ENCODE peak calls at places on chromosomes 12 and 14, in ten cellular contexts. One of them, this sample, is unnamed.

GRCh38 chr12:116689586-116689985 is 48.3 kb downstream of the SPRING1 start:
- DNase-seq in body of pancreas: no peak
- DNase-seq in HepG2: no peak
- DNase-seq in ovary: no peak
- DNase-seq in esophagus muscularis mucosa: no peak
- DNase-seq in tibial nerve: no peak
- DNase-seq in breast epithelium: no peak
- DNase-seq in A549: no peak
- DNase-seq in uterus: no peak
- DNase-seq in spleen: no peak
- DNase-seq in this sample: no peak

GRCh38 chr12:47014474-47014873 is 64.9 kb upstream of the PCED1B start:
- DNase-seq in breast epithelium: no peak
- DNase-seq in spleen: no peak
- DNase-seq in A549: peak; percentile 41
- DNase-seq in esophagus muscularis mucosa: no peak
- DNase-seq in body of pancreas: no peak
- DNase-seq in HepG2: no peak
- DNase-seq in uterus: no peak
- DNase-seq in tibial nerve: no peak
- DNase-seq in ovary: no peak
- DNase-seq in this sample: no peak

GRCh38 chr12:6952860-6953416 is 1.8 kb downstream of the PTPN6 start:
- DNase-seq in A549: no peak
- DNase-seq in body of pancreas: no peak
- DNase-seq in uterus: no peak
- DNase-seq in HepG2: no peak
- DNase-seq in breast epithelium: no peak
- DNase-seq in tibial nerve: no peak
- DNase-seq in spleen: peak; percentile 83
- DNase-seq in ovary: peak; percentile 18
- DNase-seq in esophagus muscularis mucosa: no peak
- DNase-seq in this sample: no peak

GRCh38 chr14:52279405-52279804 is 11.9 kb downstream of the PTGDR start:
- DNase-seq in spleen: no peak
- DNase-seq in breast epithelium: no peak
- DNase-seq in body of pancreas: no peak
- DNase-seq in uterus: no peak
- DNase-seq in tibial nerve: no peak
- DNase-seq in esophagus muscularis mucosa: no peak
- DNase-seq in ovary: no peak
- DNase-seq in HepG2: no peak
- DNase-seq in A549: peak; percentile 55
- DNase-seq in this sample: no peak

GRCh38 chr14:77303417-77304156 is 17.1 kb downstream of the POMT2 start:
- DNase-seq in breast epithelium: no peak
- DNase-seq in esophagus muscularis mucosa: no peak
- DNase-seq in tibial nerve: no peak
- DNase-seq in uterus: no peak
- DNase-seq in HepG2: peak; percentile 89
- DNase-seq in ovary: no peak
- DNase-seq in spleen: no peak
- DNase-seq in body of pancreas: no peak
- DNase-seq in A549: peak; percentile 93
- DNase-seq in this sample: no peak

GRCh38 chr12:118059645-118060275 is 1.2 kb downstream of the WSB2 start:
- DNase-seq in esophagus muscularis mucosa: no peak
- DNase-seq in breast epithelium: no peak
- DNase-seq in uterus: no peak
- DNase-seq in tibial nerve: no peak
- DNase-seq in body of pancreas: no peak
- DNase-seq in spleen: no peak
- DNase-seq in ovary: no peak
- DNase-seq in HepG2: no peak
- DNase-seq in A549: no peak
- DNase-seq in this sample: no peak

GRCh38 chr12:75868501-75868900 is 163.1 kb downstream of the PHLDA1 start:
- DNase-seq in body of pancreas: peak; percentile 30
- DNase-seq in HepG2: no peak
- DNase-seq in uterus: no peak
- DNase-seq in spleen: no peak
- DNase-seq in esophagus muscularis mucosa: no peak
- DNase-seq in tibial nerve: no peak
- DNase-seq in ovary: no peak
- DNase-seq in A549: no peak
- DNase-seq in breast epithelium: no peak
- DNase-seq in this sample: no peak

GRCh38 chr12:542290-543113 is 82.8 kb downstream of the B4GALNT3 start:
- DNase-seq in spleen: peak; percentile 56
- DNase-seq in A549: no peak
- DNase-seq in esophagus muscularis mucosa: no peak
- DNase-seq in HepG2: no peak
- DNase-seq in body of pancreas: no peak
- DNase-seq in uterus: no peak
- DNase-seq in ovary: no peak
- DNase-seq in tibial nerve: no peak
- DNase-seq in breast epithelium: no peak
- DNase-seq in this sample: no peak

GRCh38 chr14:74190910-74191575 is 48.2 kb upstream of the VSX2 start:
- DNase-seq in spleen: no peak
- DNase-seq in uterus: no peak
- DNase-seq in breast epithelium: no peak
- DNase-seq in A549: no peak
- DNase-seq in body of pancreas: no peak
- DNase-seq in esophagus muscularis mucosa: no peak
- DNase-seq in ovary: no peak
- DNase-seq in HepG2: no peak
- DNase-seq in tibial nerve: no peak
- DNase-seq in this sample: no peak

GRCh38 chr12:5480218-5480952 is 48.5 kb downstream of the NTF3 start:
- DNase-seq in A549: no peak
- DNase-seq in spleen: no peak
- DNase-seq in uterus: no peak
- DNase-seq in esophagus muscularis mucosa: no peak
- DNase-seq in breast epithelium: no peak
- DNase-seq in body of pancreas: no peak
- DNase-seq in tibial nerve: no peak
- DNase-seq in ovary: no peak
- DNase-seq in HepG2: no peak
- DNase-seq in this sample: no peak
- H3K4me3 ChIP-seq in A549: no peak overlapping the region
- H3K4me3 ChIP-seq in spleen: no peak overlapping the region
- H3K4me3 ChIP-seq in uterus: no peak overlapping the region
- H3K4me3 ChIP-seq in esophagus muscularis mucosa: no peak overlapping the region
- H3K4me3 ChIP-seq in breast epithelium: no peak overlapping the region
- H3K4me3 ChIP-seq in body of pancreas: no peak overlapping the region
- H3K4me3 ChIP-seq in tibial nerve: no peak overlapping the region
- H3K4me3 ChIP-seq in ovary: no peak overlapping the region
- H3K4me3 ChIP-seq in HepG2: no peak overlapping the region
- H3K4me3 ChIP-seq in this sample: no peak overlapping the region

GRCh38 chr14:100213587-100213955 is 25.4 kb upstream of the YY1 start:
- DNase-seq in spleen: no peak
- DNase-seq in tibial nerve: no peak
- DNase-seq in A549: no peak
- DNase-seq in ovary: no peak
- DNase-seq in breast epithelium: no peak
- DNase-seq in esophagus muscularis mucosa: no peak
- DNase-seq in body of pancreas: no peak
- DNase-seq in HepG2: no peak
- DNase-seq in uterus: no peak
- DNase-seq in this sample: no peak

GRCh38 chr14:100214768-100215079 is 24.2 kb upstream of the YY1 start:
- DNase-seq in spleen: no peak
- DNase-seq in A549: no peak
- DNase-seq in tibial nerve: no peak
- DNase-seq in body of pancreas: no peak
- DNase-seq in uterus: no peak
- DNase-seq in esophagus muscularis mucosa: no peak
- DNase-seq in breast epithelium: no peak
- DNase-seq in ovary: no peak
- DNase-seq in HepG2: no peak
- DNase-seq in this sample: no peak

GRCh38 chr14:100215330-100215885 is 23.5 kb upstream of the YY1 start:
- DNase-seq in body of pancreas: no peak
- DNase-seq in A549: no peak
- DNase-seq in tibial nerve: no peak
- DNase-seq in spleen: peak; percentile 76
- DNase-seq in ovary: no peak
- DNase-seq in uterus: no peak
- DNase-seq in esophagus muscularis mucosa: no peak
- DNase-seq in HepG2: no peak
- DNase-seq in breast epithelium: no peak
- DNase-seq in this sample: no peak

GRCh38 chr14:100212476-100213333 is 26.2 kb upstream of the YY1 start:
- DNase-seq in body of pancreas: no peak
- DNase-seq in ovary: no peak
- DNase-seq in spleen: peak; percentile 60
- DNase-seq in esophagus muscularis mucosa: no peak
- DNase-seq in A549: no peak
- DNase-seq in uterus: no peak
- DNase-seq in HepG2: no peak
- DNase-seq in tibial nerve: no peak
- DNase-seq in breast epithelium: no peak
- DNase-seq in this sample: no peak

DNA sequence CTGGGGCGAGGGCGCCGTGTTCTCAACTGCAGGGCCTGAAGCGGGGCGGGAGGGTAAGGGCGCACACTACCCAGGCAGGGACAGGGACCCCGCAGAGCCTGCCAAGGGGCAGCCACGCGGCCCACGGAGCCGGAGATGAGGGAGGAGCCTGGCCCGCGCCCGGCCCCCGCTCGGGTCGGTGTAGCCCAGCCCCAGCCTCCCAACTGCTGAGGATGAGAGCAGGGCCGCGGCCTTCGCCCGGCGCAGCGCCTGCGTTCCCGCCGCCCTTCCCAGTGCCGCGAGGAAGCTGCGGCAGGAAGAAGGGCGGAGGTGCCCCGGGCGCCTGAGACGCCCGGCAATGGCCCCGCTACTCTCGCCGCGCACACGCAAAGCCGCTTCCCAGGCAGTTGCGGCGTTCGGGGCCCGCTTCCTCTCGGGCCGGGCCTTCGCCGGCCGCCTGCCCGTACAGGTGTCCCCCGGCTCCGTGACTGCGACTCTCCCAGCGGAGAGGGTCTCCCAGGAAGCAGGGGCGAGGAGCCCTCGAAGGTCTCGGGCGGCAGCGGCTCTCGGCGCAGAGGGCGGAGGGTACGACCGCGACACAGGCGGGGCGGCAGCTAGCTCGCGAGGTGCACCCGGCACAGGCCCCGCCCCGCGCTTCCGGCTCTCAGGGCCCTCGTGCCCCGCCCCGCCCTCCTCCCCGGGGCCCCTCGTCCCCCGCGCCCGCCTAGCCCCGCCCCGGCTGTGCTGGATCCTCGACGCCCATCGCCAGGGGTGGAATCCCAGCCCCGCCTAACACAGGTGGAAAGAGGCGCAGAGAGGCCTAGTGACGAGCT is 24.8 kb upstream of the YY1 start:
- DNase-seq in A549: peak; percentile 87
- DNase-seq in ovary: peak; percentile 93
- DNase-seq in breast epithelium: peak; percentile 94
- DNase-seq in esophagus muscularis mucosa: peak; percentile 95
- DNase-seq in uterus: peak; percentile 88
- DNase-seq in HepG2: peak; percentile 85
- DNase-seq in tibial nerve: peak; percentile 72
- DNase-seq in body of pancreas: peak; percentile 96
- DNase-seq in spleen: peak; percentile 99
- DNase-seq in this sample: peak; percentile 98
- TF ChIP-seq POLR2A in A549: peak; percentile 87
- TF ChIP-seq POLR2A in ovary: peak; percentile 83
- TF ChIP-seq POLR2A in breast epithelium: peak; percentile 61
- TF ChIP-seq POLR2A in esophagus muscularis mucosa: peak; percentile 53
- TF ChIP-seq POLR2A in uterus: peak; percentile 19
- TF ChIP-seq POLR2A in HepG2: peak; percentile 97
- TF ChIP-seq POLR2A in tibial nerve: peak; percentile 77
- TF ChIP-seq POLR2A in body of pancreas: peak; percentile 89
- TF ChIP-seq POLR2A in spleen: peak; percentile 53
- TF ChIP-seq POLR2A in this sample: peak; percentile 63

DNA sequence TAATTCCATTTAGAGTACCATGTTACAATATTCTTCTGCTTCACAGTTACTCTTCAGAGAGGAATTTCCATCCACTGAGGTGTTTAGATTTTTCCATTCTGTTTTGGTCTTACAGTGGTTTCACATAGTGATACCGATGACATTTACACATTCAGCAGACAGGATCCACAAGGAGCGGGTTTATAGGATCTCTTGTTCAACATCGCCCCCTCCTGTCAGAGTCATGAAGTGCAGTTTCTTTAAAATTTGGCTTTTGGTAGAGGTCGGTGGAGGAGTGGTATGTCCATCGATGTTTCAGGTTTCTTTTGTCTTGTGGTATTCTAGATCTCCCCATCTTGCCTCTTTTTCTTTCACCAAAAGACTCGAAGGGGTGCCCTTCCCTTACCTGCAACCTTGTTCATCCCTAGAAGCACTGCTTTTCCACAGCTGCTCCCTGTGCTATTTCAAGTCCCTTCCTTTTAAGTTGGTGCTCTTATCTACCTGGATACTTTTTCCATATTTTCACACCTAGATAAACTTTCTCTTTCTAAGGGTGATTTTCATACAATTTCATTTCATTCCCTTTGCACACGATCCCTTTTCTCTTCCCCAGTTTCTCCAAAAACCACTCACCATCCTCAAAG is 181.3 kb downstream of the ITPR2 start:
- DNase-seq in tibial nerve: no peak
- DNase-seq in esophagus muscularis mucosa: no peak
- DNase-seq in uterus: peak; percentile 35
- DNase-seq in HepG2: peak; percentile 59
- DNase-seq in breast epithelium: no peak
- DNase-seq in ovary: no peak
- DNase-seq in body of pancreas: peak; percentile 42
- DNase-seq in A549: peak; percentile 69
- DNase-seq in spleen: no peak
- DNase-seq in this sample: no peak
- TF ChIP-seq CTCF in tibial nerve: peak; percentile 80
- TF ChIP-seq CTCF in esophagus muscularis mucosa: peak; percentile 84
- TF ChIP-seq CTCF in uterus: peak; percentile 53
- TF ChIP-seq CTCF in HepG2: peak; percentile 75
- TF ChIP-seq CTCF in breast epithelium: peak; percentile 73
- TF ChIP-seq CTCF in ovary: peak; percentile 71
- TF ChIP-seq CTCF in body of pancreas: peak; percentile 59
- TF ChIP-seq CTCF in A549: peak; percentile 76
- TF ChIP-seq CTCF in spleen: peak; percentile 63
- TF ChIP-seq CTCF in this sample: no peak

GRCh38 chr14:104844306-104845032 is 20.6 kb upstream of the CEP170B start:
- DNase-seq in body of pancreas: no peak
- DNase-seq in HepG2: no peak
- DNase-seq in uterus: no peak
- DNase-seq in tibial nerve: no peak
- DNase-seq in A549: no peak
- DNase-seq in spleen: peak; percentile 64
- DNase-seq in breast epithelium: peak; percentile 40
- DNase-seq in esophagus muscularis mucosa: no peak
- DNase-seq in ovary: no peak
- DNase-seq in this sample: no peak
- H3K4me3 ChIP-seq in body of pancreas: no peak overlapping the region
- H3K4me3 ChIP-seq in HepG2: no peak overlapping the region
- H3K4me3 ChIP-seq in uterus: no peak overlapping the region
- H3K4me3 ChIP-seq in tibial nerve: no peak overlapping the region
- H3K4me3 ChIP-seq in A549: no peak overlapping the region
- H3K4me3 ChIP-seq in spleen: no peak overlapping the region
- H3K4me3 ChIP-seq in breast epithelium: peak overlapping the region; percentile 49
- H3K4me3 ChIP-seq in esophagus muscularis mucosa: peak overlapping the region; percentile 46
- H3K4me3 ChIP-seq in ovary: no peak overlapping the region
- H3K4me3 ChIP-seq in this sample: no peak overlapping the region

This sample was measured in lower leg skin.